ENCODE peak calls at places on chromosomes 11 and 22, in seven cellular contexts. Q is activated CD4-positive, CD25-positive, alpha-beta regulatory T cell treated with anti-CD3 and anti-CD28 coated beads, Interleukin-2, amount 50 U/mL, for 72 hours; X is sigmoid colon; K is stimulated activated CD4-positive, alpha-beta T cell treated with anti-CD3 and anti-CD28 coated beads, TNF-alpha, amount 100 ng/mL, for 24 hours; L is NCI-H774; Y is NCI-H2081 treated with DMSO at 0.1 percent for 48 hours; C is colonic mucosa. V is an unnamed sample.

GRCh38 chr11:15845261-15845660 is 511.1 kb downstream of the SOX6 start:
- DNase-seq in Y (no peak), K (no peak), L (no peak), Q (no peak), C (no peak), X (no peak), V (no peak)

GRCh38 chr22:37196539-37197450 is 8.7 kb upstream of the C1QTNF6 start:
- DNase-seq in L (no peak), X (peak; percentile 95), Y (no peak), Q (peak; percentile 31), C (peak; percentile 93), K (no peak), V (peak; percentile 94)

GRCh38 chr11:82978422-82979099 is 77.0 kb downstream of the DDIAS start:
- DNase-seq in X (no peak), Y (no peak), Q (no peak), L (no peak), C (no peak), K (no peak), V (no peak)

GRCh38 chr11:117378966-117379865 is 51.6 kb downstream of the CEP164 start:
- DNase-seq in X (peak; percentile 44), K (no peak), L (no peak), Q (no peak), C (no peak), Y (no peak), V (no peak)

GRCh38 chr22:28014141-28015055 is 95.3 kb upstream of the PITPNB start:
- DNase-seq in Y (peak; percentile 42), L (peak; percentile 17), K (no peak), Q (no peak), X (peak; percentile 61), C (no peak), V (no peak)

GRCh38 chr11:72782081-72782920 is 11.5 kb downstream of the STARD10 start:
- DNase-seq in C (peak; percentile 86), X (no peak), Q (no peak), K (no peak), L (peak; percentile 38), Y (no peak), V (peak; percentile 78)

GRCh38 chr11:101715281-101715680 is 131.5 kb upstream of the TRPC6 start:
- DNase-seq in Y (no peak), L (no peak), K (no peak), X (no peak), Q (no peak), C (no peak), V (no peak)

GRCh38 chr11:2930705-2931415 is 1.6 kb upstream of the PHLDA2 start:
- DNase-seq in L (peak; percentile 71), C (peak; percentile 95), Q (peak; percentile 59), K (no peak), Y (no peak), X (peak; percentile 71), V (peak; percentile 89)

GRCh38 chr11:110955797-110956196 is 243.6 kb upstream of the ARHGAP20 start:
- DNase-seq in X (no peak), K (no peak), Q (no peak), Y (no peak), L (no peak), C (no peak), V (no peak)

GRCh38 chr11:88631497-88631896 is 294.0 kb upstream of the CTSC start:
- DNase-seq in Q (no peak), K (no peak), X (no peak), C (no peak), L (no peak), Y (no peak), V (no peak)